ENCODE peak calls at places on chromosomes 5 and 9, in four cellular contexts. One of them, this sample, is unnamed.

GRCh38 chr9:126678989-126679388 is 65.3 kb downstream of the LMX1B start:
- DNase-seq in cerebellar nuclear complex: no peak
- DNase-seq in cardiac fibroblast: no peak
- DNase-seq in hippocampal formation: no peak
- DNase-seq in this sample: no peak

GRCh38 chr9:37938121-37938906 is 34.4 kb upstream of the SLC25A51 start:
- DNase-seq in cerebellar nuclear complex: no peak
- DNase-seq in cardiac fibroblast: peak
- DNase-seq in hippocampal formation: no peak
- DNase-seq in this sample: peak

GRCh38 chr9:106797299-106797698 is 65.7 kb upstream of the ZNF462 start:
- DNase-seq in cerebellar nuclear complex: no peak
- DNase-seq in cardiac fibroblast: no peak
- DNase-seq in hippocampal formation: no peak
- DNase-seq in this sample: no peak

GRCh38 chr5:150034677-150035076 is 34.1 kb downstream of the HMGXB3 start:
- DNase-seq in cerebellar nuclear complex: no peak
- DNase-seq in cardiac fibroblast: peak
- DNase-seq in hippocampal formation: no peak
- DNase-seq in this sample: no peak

GRCh38 chr5:41600738-41601137 is 90.3 kb upstream of the PLCXD3 start:
- DNase-seq in cerebellar nuclear complex: no peak
- DNase-seq in cardiac fibroblast: no peak
- DNase-seq in hippocampal formation: no peak
- DNase-seq in this sample: no peak

GRCh38 chr5:14202462-14202861 is 59.3 kb downstream of the TRIO start:
- DNase-seq in cerebellar nuclear complex: no peak
- DNase-seq in cardiac fibroblast: peak
- DNase-seq in hippocampal formation: no peak
- DNase-seq in this sample: no peak

GRCh38 chr5:143279698-143280097 is 123.8 kb downstream of the NR3C1 start:
- DNase-seq in cerebellar nuclear complex: no peak
- DNase-seq in cardiac fibroblast: no peak
- DNase-seq in hippocampal formation: no peak
- DNase-seq in this sample: no peak

GRCh38 chr5:80960531-80961375 is 590 bp downstream of the RASGRF2 start:
- DNase-seq in cerebellar nuclear complex: no peak
- DNase-seq in cardiac fibroblast: peak
- DNase-seq in hippocampal formation: peak
- DNase-seq in this sample: peak

GRCh38 chr9:113536483-113537226 is 73.1 kb downstream of the RGS3 start:
- DNase-seq in cerebellar nuclear complex: no peak
- DNase-seq in cardiac fibroblast: peak
- DNase-seq in hippocampal formation: peak
- DNase-seq in this sample: peak

GRCh38 chr5:90909091-90909503 is 350.5 kb downstream of the ADGRV1 start:
- DNase-seq in cerebellar nuclear complex: no peak
- DNase-seq in cardiac fibroblast: peak
- DNase-seq in hippocampal formation: no peak
- DNase-seq in this sample: peak

GRCh38 chr5:51433052-51433710 is 49.9 kb downstream of the ISL1 start:
- DNase-seq in cerebellar nuclear complex: no peak
- DNase-seq in cardiac fibroblast: no peak
- DNase-seq in hippocampal formation: no peak
- DNase-seq in this sample: no peak

GRCh38 chr5:157271740-157272271 is 5.9 kb downstream of the CYFIP2 start:
- DNase-seq in cerebellar nuclear complex: no peak
- DNase-seq in cardiac fibroblast: no peak
- DNase-seq in hippocampal formation: no peak
- DNase-seq in this sample: no peak

GRCh38 chr5:32276173-32276853 is 36.4 kb downstream of the MTMR12 start:
- DNase-seq in cerebellar nuclear complex: no peak
- DNase-seq in cardiac fibroblast: peak
- DNase-seq in hippocampal formation: no peak
- DNase-seq in this sample: no peak

GRCh38 chr5:114450516-114450909 is 88.6 kb downstream of the KCNN2 start:
- DNase-seq in cerebellar nuclear complex: no peak
- DNase-seq in cardiac fibroblast: peak
- DNase-seq in hippocampal formation: no peak
- DNase-seq in this sample: peak

GRCh38 chr9:32434892-32435291 is 50.4 kb downstream of the ACO1 start:
- DNase-seq in cerebellar nuclear complex: no peak
- DNase-seq in cardiac fibroblast: no peak
- DNase-seq in hippocampal formation: no peak
- DNase-seq in this sample: no peak

GRCh38 chr5:133806847-133807246 is 161.6 kb downstream of the C5orf15 start:
- DNase-seq in cerebellar nuclear complex: no peak
- DNase-seq in cardiac fibroblast: no peak
- DNase-seq in hippocampal formation: no peak
- DNase-seq in this sample: no peak